ENCODE peak calls at places on chromosome 10, in five cellular contexts. W is H1, Y is GM12878, Q is K562, S is HepG2. M is an unnamed sample.

GRCh38 chr10:133231244-133231945 is 1.4 kb downstream of the UTF1 start:
- DNase-seq in W (no peak), Y (no peak), Q (no peak), S (no peak), M (no peak)

GRCh38 chr10:46006219-46006618 is 24.2 kb downstream of the NCOA4 start:
- DNase-seq in W (no peak), Y (no peak), Q (no peak), S (no peak), M (no peak)

GRCh38 chr10:17001961-17002749 is 127.5 kb downstream of the CUBN start:
- DNase-seq in W (no peak), Y (no peak), Q (no peak), S (no peak), M (no peak)

GRCh38 chr10:119653209-119653608 is 2.0 kb downstream of the BAG3 start:
- DNase-seq in W (no peak), Y (no peak), Q (no peak), S (no peak), M (no peak)

GRCh38 chr10:28722065-28722803 is 44.9 kb downstream of the BAMBI start:
- DNase-seq in W (peak; percentile 36), Y (no peak), Q (no peak), S (no peak), M (no peak)

GRCh38 chr10:94630017-94630688 is 53.4 kb upstream of the CYP2C18 start:
- DNase-seq in W (no peak), Y (no peak), Q (peak; percentile 12), S (peak; percentile 21), M (peak; percentile 24)

GRCh38 chr10:9668411-9668810 is 1349.3 kb upstream of the CELF2 start:
- DNase-seq in W (no peak), Y (no peak), Q (no peak), S (no peak), M (no peak)

GRCh38 chr10:95459446-95459845 is 101.7 kb downstream of the SORBS1 start:
- DNase-seq in W (no peak), Y (no peak), Q (no peak), S (peak; percentile 58), M (no peak)

GRCh38 chr10:8365935-8366911 is 311.7 kb downstream of the GATA3 start:
- DNase-seq in W (peak; percentile 10), Y (peak; percentile 12), Q (no peak), S (peak; percentile 42), M (no peak)

GRCh38 chr10:113691381-113691780 is 11.7 kb downstream of the CASP7 start:
- DNase-seq in W (no peak), Y (no peak), Q (no peak), S (no peak), M (no peak)

GRCh38 chr10:98349508-98349922 is 65.5 kb downstream of the PYROXD2 start:
- DNase-seq in W (no peak), Y (no peak), Q (no peak), S (no peak), M (no peak)

GRCh38 chr10:119120413-119120867 is 16.5 kb downstream of the DENND10 start:
- DNase-seq in W (no peak), Y (peak; percentile 88), Q (peak; percentile 17), S (peak; percentile 96), M (no peak)

GRCh38 chr10:48701139-48701901 is 16.6 kb downstream of the WDFY4 start:
- DNase-seq in W (no peak), Y (no peak), Q (no peak), S (no peak), M (no peak)

GRCh38 chr10:71837085-71837827 is 13.8 kb downstream of the PSAP start:
- DNase-seq in W (no peak), Y (no peak), Q (peak; percentile 65), S (peak; percentile 57), M (no peak)

GRCh38 chr10:106044511-106044910 is 1120.0 kb downstream of the SORCS1 start:
- DNase-seq in W (no peak), Y (no peak), Q (no peak), S (no peak), M (no peak)

GRCh38 chr10:58063854-58064480 is 203.7 kb downstream of the IPMK start:
- DNase-seq in W (no peak), Y (no peak), Q (no peak), S (no peak), M (no peak)

GRCh38 chr10:19209319-19209718 is 160.7 kb downstream of the MALRD1 start:
- DNase-seq in W (no peak), Y (no peak), Q (no peak), S (no peak), M (no peak)

GRCh38 chr10:1403508-1404230 is 333.7 kb downstream of the ADARB2 start:
- DNase-seq in W (no peak), Y (no peak), Q (peak; percentile 18), S (no peak), M (no peak)

GRCh38 chr10:123995461-123996131 is 97.8 kb downstream of the CHST15 start:
- DNase-seq in W (peak; percentile 72), Y (no peak), Q (no peak), S (peak; percentile 49), M (peak; percentile 67)

GRCh38 chr10:102451105-102451969 is at the start of gene C10orf95:
- DNase-seq in W (no peak), Y (no peak), Q (no peak), S (no peak), M (no peak)

GRCh38 chr10:13528138-13528874 is 508 bp downstream of the BEND7 start:
- DNase-seq in W (no peak), Y (no peak), Q (peak; percentile 39), S (no peak), M (no peak)

GRCh38 chr10:96627292-96627691 is 40.5 kb upstream of the TM9SF3 start:
- DNase-seq in W (no peak), Y (no peak), Q (no peak), S (no peak), M (no peak)

GRCh38 chr10:5622586-5622985 is 43.8 kb downstream of the ASB13 start:
- DNase-seq in W (no peak), Y (no peak), Q (no peak), S (no peak), M (no peak)

GRCh38 chr10:26432938-26433337 is 5.2 kb upstream of the APBB1IP start:
- DNase-seq in W (no peak), Y (no peak), Q (no peak), S (no peak), M (no peak)

GRCh38 chr10:124690971-124691370 is 53.2 kb downstream of the FAM53B start:
- DNase-seq in W (no peak), Y (no peak), Q (no peak), S (no peak), M (no peak)

GRCh38 chr10:86946215-86947170 is 10.9 kb downstream of the MMRN2 start:
- DNase-seq in W (no peak), Y (no peak), Q (no peak), S (no peak), M (no peak)

GRCh38 chr10:23198610-23198939 is 6.5 kb downstream of the PTF1A start:
- DNase-seq in W (no peak), Y (no peak), Q (no peak), S (no peak), M (no peak)

GRCh38 chr10:95209509-95210127 is 15.6 kb downstream of the ACSM6 start:
- DNase-seq in W (no peak), Y (no peak), Q (no peak), S (no peak), M (no peak)

GRCh38 chr10:44332465-44332864 is 52.4 kb downstream of the CXCL12 start:
- DNase-seq in W (no peak), Y (no peak), Q (no peak), S (no peak), M (no peak)

GRCh38 chr10:30581779-30582380 is 47.7 kb downstream of the LYZL2 start:
- DNase-seq in W (no peak), Y (no peak), Q (peak; percentile 68), S (peak; percentile 51), M (peak; percentile 36)

GRCh38 chr10:52864459-52865106 is 92.0 kb upstream of the MBL2 start:
- DNase-seq in W (peak; percentile 63), Y (no peak), Q (no peak), S (peak; percentile 64), M (no peak)

GRCh38 chr10:72879245-72879644 is 14.3 kb upstream of the OIT3 start:
- DNase-seq in W (no peak), Y (no peak), Q (no peak), S (no peak), M (no peak)

GRCh38 chr10:8969853-8970252 is 915.4 kb downstream of the GATA3 start:
- DNase-seq in W (no peak), Y (no peak), Q (no peak), S (no peak), M (no peak)

GRCh38 chr10:36301139-36301538 is 659.0 kb upstream of the FZD8 start:
- DNase-seq in W (no peak), Y (no peak), Q (no peak), S (no peak), M (no peak)

GRCh38 chr10:103889121-103889720 is 28.8 kb downstream of the STN1 start:
- DNase-seq in W (no peak), Y (no peak), Q (no peak), S (no peak), M (no peak)

GRCh38 chr10:82867056-82867455 is 992.1 kb downstream of the NRG3 start:
- DNase-seq in W (no peak), Y (peak; percentile 2), Q (no peak), S (no peak), M (no peak)

GRCh38 chr10:90447836-90448235 is 410.0 kb downstream of the HTR7 start:
- DNase-seq in W (no peak), Y (no peak), Q (no peak), S (no peak), M (no peak)
- TF ChIP-seq ATF3 in W (no peak), Y (no peak), Q (no peak), S (no peak), M (no peak)

GRCh38 chr10:62384057-62384446 is 9.9 kb downstream of the ZNF365 start:
- DNase-seq in W (no peak), Y (peak; percentile 5), Q (no peak), S (no peak), M (peak; percentile 85)
- TF ChIP-seq POLR2AphosphoS5 in W (no peak), Y (no peak), Q (no peak), S (no peak), M (no peak)

GRCh38 chr10:47402681-47403301 is 18.7 kb upstream of the ZNF488 start:
- DNase-seq in W (peak; percentile 51), Y (no peak), Q (no peak), S (peak; percentile 70), M (peak; percentile 73)
- TF ChIP-seq ATF3 in W (peak; percentile 32), Y (no peak), Q (peak; percentile 44), S (peak; percentile 84), M (no peak)

DNA sequence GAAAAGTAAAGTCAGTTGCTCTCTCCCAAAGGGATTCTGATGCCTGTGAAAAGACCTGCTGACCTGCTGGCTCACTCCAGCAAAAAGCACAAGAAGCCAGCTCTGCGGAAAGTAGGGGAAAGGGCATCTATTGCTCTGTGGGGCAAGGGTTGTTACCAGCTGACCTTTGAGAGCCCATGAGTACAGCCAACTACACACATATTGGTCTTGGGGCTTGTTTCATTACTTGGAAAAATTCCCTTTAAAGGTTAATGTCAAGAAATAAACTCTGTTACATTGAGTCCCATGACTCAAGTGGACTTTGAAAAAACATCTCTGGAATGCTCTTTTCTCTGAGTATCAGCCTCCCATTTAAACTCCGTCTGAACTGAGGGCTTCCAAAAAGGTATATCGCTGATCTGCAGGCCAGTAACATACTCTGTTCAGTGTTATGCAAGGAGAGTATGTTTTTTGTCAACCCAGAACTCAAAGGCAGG is 53.2 kb downstream of the PANK1 start:
- DNase-seq in W (no peak), Y (no peak), Q (no peak), S (no peak), M (no peak)
- TF ChIP-seq POLR2AphosphoS5 in W (no peak), Y (no peak), Q (no peak), S (no peak), M (no peak)

GRCh38 chr10:84848967-84849366 is 520.6 kb downstream of the CCSER2 start:
- DNase-seq in W (no peak), Y (no peak), Q (no peak), S (no peak), M (no peak)
- TF ChIP-seq ATF3 in W (no peak), Y (no peak), Q (no peak), S (no peak), M (no peak)

M was measured in HCT116.